ENCODE peak calls at places on chromosomes 6 and 20, in ten cellular contexts. One of them, this sample, is unnamed.

GRCh38 chr20:49937023-49937929 is 1.1 kb downstream of the RNF114 start:
- DNase-seq in substantia nigra: no peak
- DNase-seq in MCF 10A: no peak
- DNase-seq in head of caudate nucleus: no peak
- DNase-seq in LNCaP clone FGC: no peak
- DNase-seq in activated T-cell treated with anti-CD3 and anti-CD28 coated beads, Interleukin-2, amount 50 U/mL, for 72 hours: no peak
- DNase-seq in LoVo: no peak
- DNase-seq in activated naive CD4-positive, alpha-beta T cell: no peak
- DNase-seq in OCI-M1: peak
- DNase-seq in T-cell: no peak
- DNase-seq in this sample: no peak

GRCh38 chr6:48098923-48099322 is 12.1 kb downstream of the PTCHD4 start:
- DNase-seq in substantia nigra: no peak
- DNase-seq in MCF 10A: peak
- DNase-seq in head of caudate nucleus: peak
- DNase-seq in LNCaP clone FGC: no peak
- DNase-seq in activated T-cell treated with anti-CD3 and anti-CD28 coated beads, Interleukin-2, amount 50 U/mL, for 72 hours: no peak
- DNase-seq in LoVo: no peak
- DNase-seq in activated naive CD4-positive, alpha-beta T cell: no peak
- DNase-seq in OCI-M1: no peak
- DNase-seq in T-cell: no peak
- DNase-seq in this sample: no peak

GRCh38 chr20:46364670-46365482 is 41.5 kb downstream of the ELMO2 start:
- DNase-seq in substantia nigra: peak
- DNase-seq in MCF 10A: no peak
- DNase-seq in head of caudate nucleus: peak
- DNase-seq in LNCaP clone FGC: no peak
- DNase-seq in activated T-cell treated with anti-CD3 and anti-CD28 coated beads, Interleukin-2, amount 50 U/mL, for 72 hours: no peak
- DNase-seq in LoVo: no peak
- DNase-seq in activated naive CD4-positive, alpha-beta T cell: no peak
- DNase-seq in OCI-M1: no peak
- DNase-seq in T-cell: no peak
- DNase-seq in this sample: no peak

GRCh38 chr20:3590164-3590563 is 73.0 kb downstream of the GFRA4 start:
- DNase-seq in substantia nigra: no peak
- DNase-seq in MCF 10A: no peak
- DNase-seq in head of caudate nucleus: no peak
- DNase-seq in LNCaP clone FGC: no peak
- DNase-seq in activated T-cell treated with anti-CD3 and anti-CD28 coated beads, Interleukin-2, amount 50 U/mL, for 72 hours: no peak
- DNase-seq in LoVo: no peak
- DNase-seq in activated naive CD4-positive, alpha-beta T cell: no peak
- DNase-seq in OCI-M1: no peak
- DNase-seq in T-cell: no peak
- DNase-seq in this sample: no peak

GRCh38 chr6:131628726-131629125 is 684 bp upstream of the MED23 start:
- DNase-seq in substantia nigra: no peak
- DNase-seq in MCF 10A: no peak
- DNase-seq in head of caudate nucleus: no peak
- DNase-seq in LNCaP clone FGC: no peak
- DNase-seq in activated T-cell treated with anti-CD3 and anti-CD28 coated beads, Interleukin-2, amount 50 U/mL, for 72 hours: no peak
- DNase-seq in LoVo: no peak
- DNase-seq in activated naive CD4-positive, alpha-beta T cell: no peak
- DNase-seq in OCI-M1: peak
- DNase-seq in T-cell: no peak
- DNase-seq in this sample: no peak

GRCh38 chr20:19387251-19387650 is 174.8 kb downstream of the SLC24A3 start:
- DNase-seq in substantia nigra: no peak
- DNase-seq in MCF 10A: no peak
- DNase-seq in head of caudate nucleus: no peak
- DNase-seq in LNCaP clone FGC: no peak
- DNase-seq in activated T-cell treated with anti-CD3 and anti-CD28 coated beads, Interleukin-2, amount 50 U/mL, for 72 hours: no peak
- DNase-seq in LoVo: no peak
- DNase-seq in activated naive CD4-positive, alpha-beta T cell: no peak
- DNase-seq in OCI-M1: no peak
- DNase-seq in T-cell: no peak
- DNase-seq in this sample: no peak

GRCh38 chr6:159094444-159095252 is 49.9 kb upstream of the TAGAP start:
- DNase-seq in substantia nigra: no peak
- DNase-seq in MCF 10A: no peak
- DNase-seq in head of caudate nucleus: no peak
- DNase-seq in LNCaP clone FGC: no peak
- DNase-seq in activated T-cell treated with anti-CD3 and anti-CD28 coated beads, Interleukin-2, amount 50 U/mL, for 72 hours: peak
- DNase-seq in LoVo: no peak
- DNase-seq in activated naive CD4-positive, alpha-beta T cell: peak
- DNase-seq in OCI-M1: no peak
- DNase-seq in T-cell: peak
- DNase-seq in this sample: no peak

GRCh38 chr6:14452567-14453527 is 335.3 kb downstream of the CD83 start:
- DNase-seq in substantia nigra: no peak
- DNase-seq in MCF 10A: no peak
- DNase-seq in head of caudate nucleus: no peak
- DNase-seq in LNCaP clone FGC: peak
- DNase-seq in activated T-cell treated with anti-CD3 and anti-CD28 coated beads, Interleukin-2, amount 50 U/mL, for 72 hours: peak
- DNase-seq in LoVo: no peak
- DNase-seq in activated naive CD4-positive, alpha-beta T cell: no peak
- DNase-seq in OCI-M1: peak
- DNase-seq in T-cell: peak
- DNase-seq in this sample: no peak

GRCh38 chr20:5400164-5400762 is 83.5 kb upstream of the PROKR2 start:
- DNase-seq in substantia nigra: no peak
- DNase-seq in MCF 10A: peak
- DNase-seq in head of caudate nucleus: no peak
- DNase-seq in LNCaP clone FGC: no peak
- DNase-seq in activated T-cell treated with anti-CD3 and anti-CD28 coated beads, Interleukin-2, amount 50 U/mL, for 72 hours: no peak
- DNase-seq in LoVo: peak
- DNase-seq in activated naive CD4-positive, alpha-beta T cell: no peak
- DNase-seq in OCI-M1: peak
- DNase-seq in T-cell: no peak
- DNase-seq in this sample: no peak

GRCh38 chr20:54019585-54019984 is 50.8 kb downstream of the BCAS1 start:
- DNase-seq in substantia nigra: no peak
- DNase-seq in MCF 10A: no peak
- DNase-seq in head of caudate nucleus: no peak
- DNase-seq in LNCaP clone FGC: no peak
- DNase-seq in activated T-cell treated with anti-CD3 and anti-CD28 coated beads, Interleukin-2, amount 50 U/mL, for 72 hours: no peak
- DNase-seq in LoVo: no peak
- DNase-seq in activated naive CD4-positive, alpha-beta T cell: no peak
- DNase-seq in OCI-M1: no peak
- DNase-seq in T-cell: no peak
- DNase-seq in this sample: no peak

GRCh38 chr20:33821270-33821836 is 10.2 kb downstream of the CHMP4B start:
- DNase-seq in substantia nigra: no peak
- DNase-seq in MCF 10A: no peak
- DNase-seq in head of caudate nucleus: no peak
- DNase-seq in LNCaP clone FGC: no peak
- DNase-seq in activated T-cell treated with anti-CD3 and anti-CD28 coated beads, Interleukin-2, amount 50 U/mL, for 72 hours: no peak
- DNase-seq in LoVo: no peak
- DNase-seq in activated naive CD4-positive, alpha-beta T cell: no peak
- DNase-seq in OCI-M1: no peak
- DNase-seq in T-cell: no peak
- DNase-seq in this sample: no peak

GRCh38 chr20:40431611-40432010 is 257.4 kb downstream of the MAFB start:
- DNase-seq in substantia nigra: no peak
- DNase-seq in MCF 10A: peak
- DNase-seq in head of caudate nucleus: no peak
- DNase-seq in LNCaP clone FGC: no peak
- DNase-seq in activated T-cell treated with anti-CD3 and anti-CD28 coated beads, Interleukin-2, amount 50 U/mL, for 72 hours: no peak
- DNase-seq in LoVo: no peak
- DNase-seq in activated naive CD4-positive, alpha-beta T cell: no peak
- DNase-seq in OCI-M1: no peak
- DNase-seq in T-cell: no peak
- DNase-seq in this sample: no peak

GRCh38 chr20:5786930-5787826 is 37.0 kb downstream of the SHLD1 start:
- DNase-seq in substantia nigra: no peak
- DNase-seq in MCF 10A: peak
- DNase-seq in head of caudate nucleus: no peak
- DNase-seq in LNCaP clone FGC: no peak
- DNase-seq in activated T-cell treated with anti-CD3 and anti-CD28 coated beads, Interleukin-2, amount 50 U/mL, for 72 hours: no peak
- DNase-seq in LoVo: peak
- DNase-seq in activated naive CD4-positive, alpha-beta T cell: no peak
- DNase-seq in OCI-M1: peak
- DNase-seq in T-cell: no peak
- DNase-seq in this sample: no peak

GRCh38 chr6:157020398-157021266 is 243.5 kb downstream of the ARID1B start:
- DNase-seq in substantia nigra: no peak
- DNase-seq in MCF 10A: peak
- DNase-seq in head of caudate nucleus: no peak
- DNase-seq in LNCaP clone FGC: no peak
- DNase-seq in activated T-cell treated with anti-CD3 and anti-CD28 coated beads, Interleukin-2, amount 50 U/mL, for 72 hours: peak
- DNase-seq in LoVo: peak
- DNase-seq in activated naive CD4-positive, alpha-beta T cell: peak
- DNase-seq in OCI-M1: peak
- DNase-seq in T-cell: peak
- DNase-seq in this sample: peak

GRCh38 chr20:49405062-49405683 is 77.3 kb downstream of the KCNB1 start:
- DNase-seq in substantia nigra: no peak
- DNase-seq in MCF 10A: no peak
- DNase-seq in head of caudate nucleus: no peak
- DNase-seq in LNCaP clone FGC: no peak
- DNase-seq in activated T-cell treated with anti-CD3 and anti-CD28 coated beads, Interleukin-2, amount 50 U/mL, for 72 hours: no peak
- DNase-seq in LoVo: no peak
- DNase-seq in activated naive CD4-positive, alpha-beta T cell: no peak
- DNase-seq in OCI-M1: no peak
- DNase-seq in T-cell: no peak
- DNase-seq in this sample: no peak

GRCh38 chr6:25320459-25320858 is 41.3 kb downstream of the CARMIL1 start:
- DNase-seq in substantia nigra: no peak
- DNase-seq in MCF 10A: no peak
- DNase-seq in head of caudate nucleus: no peak
- DNase-seq in LNCaP clone FGC: no peak
- DNase-seq in activated T-cell treated with anti-CD3 and anti-CD28 coated beads, Interleukin-2, amount 50 U/mL, for 72 hours: no peak
- DNase-seq in LoVo: no peak
- DNase-seq in activated naive CD4-positive, alpha-beta T cell: no peak
- DNase-seq in OCI-M1: no peak
- DNase-seq in T-cell: no peak
- DNase-seq in this sample: no peak

GRCh38 chr6:170045563-170045960 is 245.3 kb downstream of the DLL1 start:
- DNase-seq in substantia nigra: no peak
- DNase-seq in MCF 10A: no peak
- DNase-seq in head of caudate nucleus: no peak
- DNase-seq in LNCaP clone FGC: no peak
- DNase-seq in activated T-cell treated with anti-CD3 and anti-CD28 coated beads, Interleukin-2, amount 50 U/mL, for 72 hours: no peak
- DNase-seq in LoVo: no peak
- DNase-seq in activated naive CD4-positive, alpha-beta T cell: no peak
- DNase-seq in OCI-M1: no peak
- DNase-seq in T-cell: no peak
- DNase-seq in this sample: no peak

GRCh38 chr6:126172151-126172550 is 167.8 kb upstream of the CENPW start:
- DNase-seq in substantia nigra: no peak
- DNase-seq in MCF 10A: no peak
- DNase-seq in head of caudate nucleus: no peak
- DNase-seq in LNCaP clone FGC: no peak
- DNase-seq in activated T-cell treated with anti-CD3 and anti-CD28 coated beads, Interleukin-2, amount 50 U/mL, for 72 hours: no peak
- DNase-seq in LoVo: no peak
- DNase-seq in activated naive CD4-positive, alpha-beta T cell: no peak
- DNase-seq in OCI-M1: no peak
- DNase-seq in T-cell: no peak
- DNase-seq in this sample: no peak

GRCh38 chr20:59565768-59566461 is 38.4 kb upstream of the PHACTR3 start:
- DNase-seq in substantia nigra: no peak
- DNase-seq in MCF 10A: no peak
- DNase-seq in head of caudate nucleus: no peak
- DNase-seq in LNCaP clone FGC: no peak
- DNase-seq in activated T-cell treated with anti-CD3 and anti-CD28 coated beads, Interleukin-2, amount 50 U/mL, for 72 hours: no peak
- DNase-seq in LoVo: no peak
- DNase-seq in activated naive CD4-positive, alpha-beta T cell: no peak
- DNase-seq in OCI-M1: no peak
- DNase-seq in T-cell: no peak
- DNase-seq in this sample: no peak

This sample was measured in H54.